ENCODE peak calls at places on chromosomes 3 and 15, in seven cellular contexts. I, K, T, G, Y, D and A are unnamed samples.

GRCh38 chr3:50268276-50268675 is 671 bp upstream of the SEMA3B start:
- DNase-seq in T (no peak), D (no peak), G (no peak), I (no peak), K (no peak), Y (no peak), A (no peak)

GRCh38 chr3:186734095-186734494 is 16.9 kb downstream of the KNG1 start:
- DNase-seq in G (no peak), I (no peak), D (no peak), T (no peak), Y (no peak), K (no peak), A (no peak)

GRCh38 chr15:36361351-36361870 is 218.0 kb upstream of the CDIN1 start:
- DNase-seq in I (no peak), T (no peak), G (no peak), D (no peak), K (peak; percentile 76), Y (no peak), A (no peak)

GRCh38 chr15:42069025-42069424 is 25.3 kb downstream of the PLA2G4D start:
- DNase-seq in Y (no peak), D (no peak), G (no peak), K (no peak), T (no peak), I (no peak), A (no peak)

GRCh38 chr15:75194397-75194796 is 7.3 kb upstream of the C15orf39 start:
- DNase-seq in D (no peak), K (no peak), T (no peak), Y (no peak), G (no peak), I (no peak), A (no peak)

GRCh38 chr3:17846466-17846865 is 104.0 kb upstream of the TBC1D5 start:
- DNase-seq in Y (no peak), K (no peak), I (no peak), D (peak; percentile 16), G (no peak), T (no peak), A (no peak)

GRCh38 chr15:52326758-52327157 is 31.2 kb upstream of the MYO5C start:
- DNase-seq in T (no peak), I (no peak), K (no peak), D (no peak), G (no peak), Y (no peak), A (no peak)

GRCh38 chr3:138834359-138835176 is at the start of gene PIK3CB:
- DNase-seq in T (peak; percentile 93), G (peak; percentile 93), D (peak; percentile 97), I (peak; percentile 94), K (peak; percentile 67), Y (peak; percentile 89), A (no peak)

GRCh38 chr3:172233474-172234277 is 194.3 kb downstream of the FNDC3B start:
- DNase-seq in Y (no peak), D (no peak), K (no peak), G (no peak), T (no peak), I (no peak), A (no peak)

GRCh38 chr15:37847776-37848175 is 86.7 kb upstream of the TMCO5A start:
- DNase-seq in Y (no peak), I (no peak), D (no peak), K (no peak), T (no peak), G (no peak), A (no peak)

GRCh38 chr3:178964551-178964950 is 107.1 kb downstream of the ZMAT3 start:
- DNase-seq in K (no peak), T (no peak), D (peak; percentile 14), Y (no peak), G (no peak), I (no peak), A (no peak)
- H3K27ac ChIP-seq in K (no peak overlapping the region), T (no peak overlapping the region), D (no peak overlapping the region), Y (no peak overlapping the region), G (no peak overlapping the region), I (no peak overlapping the region), A (no peak overlapping the region)

DNA sequence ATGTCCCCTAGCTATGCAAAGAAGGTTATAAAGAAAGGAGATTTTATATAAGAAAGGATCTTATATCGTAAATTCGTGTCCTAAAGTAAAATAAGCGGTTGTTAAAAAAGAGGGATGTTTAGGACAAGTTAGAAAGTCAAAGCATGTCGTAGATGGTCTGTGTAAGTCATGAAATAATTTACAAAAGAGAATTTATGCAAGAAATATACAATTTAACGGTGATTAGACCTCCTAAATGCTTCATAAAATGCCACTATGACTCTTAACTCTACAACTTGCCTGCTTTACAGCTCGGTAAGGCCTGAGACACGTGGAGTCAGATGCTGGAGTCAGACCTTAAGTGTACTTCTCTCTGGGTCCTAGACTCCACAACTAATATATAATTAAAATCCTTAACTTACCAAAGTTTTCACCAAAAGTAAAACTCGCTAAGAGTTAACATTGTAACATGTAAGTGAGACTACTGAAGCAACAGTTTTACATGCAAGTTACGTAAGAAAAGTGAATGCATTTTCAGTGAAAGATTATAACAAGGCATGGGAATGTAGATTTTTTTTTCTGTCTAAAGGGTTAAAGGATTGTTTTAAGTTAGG is 13.3 kb upstream of the SRPRB start:
- DNase-seq in K (no peak), I (no peak), G (no peak), T (no peak), Y (no peak), D (peak; percentile 53), A (no peak)
- H3K36me3 ChIP-seq in K (no peaks in the 10 kb centered on the region), I (no peaks in the 10 kb centered on the region), G (no peaks in the 10 kb centered on the region), T (no peaks in the 10 kb centered on the region), Y (peaks cover 3% of the 10 kb centered on the region), D (peaks cover 10% of the 10 kb centered on the region), A (no peaks in the 10 kb centered on the region)

GRCh38 chr3:194032828-194033435 is 103.0 kb upstream of the HES1 start:
- DNase-seq in K (no peak), D (peak; percentile 29), Y (no peak), I (no peak), T (no peak), G (no peak), A (no peak)

GRCh38 chr3:194031867-194032635 is 103.9 kb upstream of the HES1 start:
- DNase-seq in D (no peak), K (no peak), T (no peak), G (no peak), I (no peak), Y (no peak), A (no peak)

GRCh38 chr3:194035406-194036138 is 100.4 kb upstream of the HES1 start:
- DNase-seq in T (no peak), K (no peak), I (no peak), G (no peak), D (no peak), Y (no peak), A (no peak)

GRCh38 chr3:194036842-194037241 is 99.1 kb upstream of the HES1 start:
- DNase-seq in G (no peak), Y (no peak), K (no peak), D (no peak), T (no peak), I (no peak), A (no peak)

DNA sequence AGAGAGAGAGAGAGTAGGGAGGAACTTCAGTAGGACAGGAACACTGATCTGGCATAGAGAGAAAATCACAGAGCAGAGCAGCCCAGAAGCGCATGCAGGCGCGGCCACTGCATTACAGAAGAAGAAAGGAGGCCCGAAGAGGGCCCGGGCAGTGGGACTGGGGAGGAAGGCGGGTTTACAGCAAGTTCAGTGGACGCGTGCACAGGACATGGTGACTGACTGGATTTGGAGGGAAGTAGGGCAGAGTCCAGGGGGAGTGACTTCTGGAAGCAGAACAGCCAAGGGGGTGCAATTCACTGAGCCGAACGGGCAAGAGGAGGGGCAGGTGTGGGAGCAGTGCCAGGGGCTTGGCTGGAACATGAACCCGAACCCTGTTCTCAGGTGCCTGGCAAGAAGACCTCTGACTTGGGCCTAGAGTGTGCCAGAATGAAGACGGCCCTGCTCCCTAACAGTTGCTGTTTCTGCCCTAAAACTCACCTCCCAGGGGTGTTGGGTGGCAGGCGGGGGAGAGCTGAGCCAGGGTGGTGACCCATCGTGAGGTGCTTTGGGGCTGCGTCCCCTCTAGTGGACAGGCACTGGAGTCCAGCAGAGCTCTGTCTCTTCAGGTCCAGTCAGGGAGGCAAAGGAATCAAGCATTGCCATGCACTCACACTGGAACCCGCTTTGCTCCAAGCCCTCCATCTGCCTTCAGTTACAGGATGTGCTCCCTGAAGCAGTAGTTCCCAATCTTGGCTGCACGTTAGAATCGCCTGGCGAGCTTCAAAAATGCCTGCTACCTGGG is 101.2 kb upstream of the HES1 start:
- DNase-seq in I (no peak), K (no peak), G (no peak), D (no peak), T (no peak), Y (no peak), A (no peak)
- H3K27me3 ChIP-seq in I (no peaks in the 10 kb centered on the region), K (peaks cover 25% of the 10 kb centered on the region), G (no peaks in the 10 kb centered on the region), D (no peaks in the 10 kb centered on the region), T (no peaks in the 10 kb centered on the region), Y (no peaks in the 10 kb centered on the region), A (no peaks in the 10 kb centered on the region)

DNA sequence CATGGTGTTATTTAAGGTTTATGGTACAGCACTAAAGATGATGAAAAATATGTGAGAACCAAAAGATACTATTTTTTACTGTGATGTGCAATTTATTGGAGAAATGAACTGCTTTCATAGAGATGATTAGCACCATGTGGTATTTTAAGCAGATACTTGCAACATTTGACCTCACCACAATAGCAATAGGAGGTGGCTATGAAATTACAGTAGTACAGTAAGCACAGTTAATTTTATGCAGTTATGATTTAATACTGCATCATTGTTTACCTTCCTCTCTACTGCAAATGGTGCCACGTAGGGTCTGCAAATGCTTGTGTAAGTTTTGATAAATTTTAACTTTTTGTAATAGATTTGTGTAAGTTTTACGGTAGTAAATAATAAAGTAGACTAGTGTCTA is 14.0 kb downstream of the PYGO1 start:
- DNase-seq in D (no peak), Y (no peak), G (no peak), K (no peak), T (no peak), I (no peak), A (no peak)
- H3K27ac ChIP-seq in D (no peak overlapping the region), Y (no peak overlapping the region), G (no peak overlapping the region), K (no peak overlapping the region), T (no peak overlapping the region), I (no peak overlapping the region), A (no peak overlapping the region)

GRCh38 chr15:99211926-99212325 is 37.5 kb downstream of the TTC23 start:
- DNase-seq in K (peak; percentile 11), Y (no peak), I (no peak), T (no peak), D (no peak), G (no peak), A (no peak)

GRCh38 chr15:99207672-99208071 is 41.7 kb downstream of the TTC23 start:
- DNase-seq in K (no peak), I (no peak), G (no peak), T (no peak), D (no peak), Y (no peak), A (no peak)

GRCh38 chr15:99209326-99209725 is 40.1 kb downstream of the TTC23 start:
- DNase-seq in Y (no peak), D (no peak), T (no peak), I (no peak), K (no peak), G (no peak), A (no peak)

GRCh38 chr15:99212401-99212800 is 37.0 kb downstream of the TTC23 start:
- DNase-seq in D (no peak), Y (peak; percentile 49), T (no peak), K (peak; percentile 66), G (no peak), I (no peak), A (no peak)

GRCh38 chr15:99210334-99210733 is 39.0 kb downstream of the TTC23 start:
- DNase-seq in G (no peak), I (no peak), T (no peak), Y (peak; percentile 46), K (no peak), D (no peak), A (no peak)
- H3K36me3 ChIP-seq in G (no peaks in the 10 kb centered on the region), I (peaks cover 45% of the 10 kb centered on the region), T (no peaks in the 10 kb centered on the region), Y (no peaks in the 10 kb centered on the region), K (peaks cover 1% of the 10 kb centered on the region), D (no peaks in the 10 kb centered on the region), A (no peaks in the 10 kb centered on the region)